ENCODE peak calls at places on chromosome 11, in eight cellular contexts. G, B, J, E, V, H, L and O are unnamed samples.

GRCh38 chr11:62444271-62444833 is 25.5 kb downstream of the SCGB1A1 start:
- DNase-seq in G (peak), B (peak), J (peak), E (peak), V (no peak), H (peak), L (no peak), O (no peak)

GRCh38 chr11:108199446-108200321 is 22.8 kb downstream of the NPAT start:
- DNase-seq in G (no peak), B (no peak), J (no peak), E (no peak), V (no peak), H (peak), L (no peak), O (peak)

GRCh38 chr11:73156114-73156513 is 14.0 kb upstream of the FCHSD2 start:
- DNase-seq in G (no peak), B (no peak), J (no peak), E (no peak), V (no peak), H (no peak), L (no peak), O (no peak)

GRCh38 chr11:67022341-67022933 is 497 bp upstream of the SYT12 start:
- DNase-seq in G (peak), B (no peak), J (no peak), E (no peak), V (no peak), H (no peak), L (no peak), O (no peak)

GRCh38 chr11:73907191-73907590 is 30.4 kb downstream of the PAAF1 start:
- DNase-seq in G (no peak), B (no peak), J (no peak), E (no peak), V (no peak), H (no peak), L (no peak), O (no peak)

GRCh38 chr11:117823294-117823940 is 1.1 kb downstream of the FXYD2 start:
- DNase-seq in G (no peak), B (no peak), J (peak), E (peak), V (no peak), H (no peak), L (peak), O (no peak)

GRCh38 chr11:80163011-80163410 is 722.2 kb upstream of the TENM4 start:
- DNase-seq in G (no peak), B (no peak), J (no peak), E (no peak), V (no peak), H (no peak), L (no peak), O (no peak)

GRCh38 chr11:61966673-61967176 is 709 bp downstream of the FTH1 start:
- DNase-seq in G (peak), B (peak), J (peak), E (peak), V (no peak), H (no peak), L (peak), O (no peak)

GRCh38 chr11:61814958-61815789 is 1.6 kb downstream of the FADS1 start:
- DNase-seq in G (peak), B (peak), J (peak), E (peak), V (peak), H (no peak), L (no peak), O (peak)

GRCh38 chr11:120612363-120613263 is 101.1 kb downstream of the GRIK4 start:
- DNase-seq in G (peak), B (no peak), J (no peak), E (peak), V (no peak), H (no peak), L (peak), O (no peak)

GRCh38 chr11:43825217-43825816 is 55.3 kb upstream of the ALKBH3 start:
- DNase-seq in G (no peak), B (no peak), J (no peak), E (peak), V (no peak), H (no peak), L (peak), O (no peak)

GRCh38 chr11:2923446-2924375 is 5.5 kb downstream of the PHLDA2 start:
- DNase-seq in G (no peak), B (no peak), J (no peak), E (no peak), V (no peak), H (no peak), L (no peak), O (no peak)

GRCh38 chr11:118918128-118918685 is 7.5 kb downstream of the BCL9L start:
- DNase-seq in G (peak), B (peak), J (peak), E (peak), V (no peak), H (no peak), L (no peak), O (no peak)

GRCh38 chr11:74141274-74141695 is 29.5 kb downstream of the C2CD3 start:
- DNase-seq in G (no peak), B (no peak), J (no peak), E (peak), V (no peak), H (no peak), L (no peak), O (no peak)

GRCh38 chr11:102592634-102593581 is 32.2 kb downstream of the MMP20 start:
- DNase-seq in G (no peak), B (no peak), J (no peak), E (peak), V (no peak), H (no peak), L (peak), O (no peak)

GRCh38 chr11:17257200-17257599 is 19.3 kb upstream of the NUCB2 start:
- DNase-seq in G (no peak), B (no peak), J (no peak), E (no peak), V (no peak), H (no peak), L (no peak), O (no peak)

GRCh38 chr11:111359223-111360149 is 19.6 kb downstream of the POU2AF1 start:
- DNase-seq in G (no peak), B (no peak), J (no peak), E (no peak), V (no peak), H (no peak), L (peak), O (no peak)

GRCh38 chr11:100918551-100919500 is 210.8 kb downstream of the PGR start:
- DNase-seq in G (peak), B (no peak), J (no peak), E (no peak), V (no peak), H (no peak), L (no peak), O (no peak)

GRCh38 chr11:10550503-10550902 is 9.5 kb upstream of the RNF141 start:
- DNase-seq in G (no peak), B (no peak), J (no peak), E (peak), V (no peak), H (no peak), L (no peak), O (no peak)

GRCh38 chr11:34243620-34244493 is 114.0 kb downstream of the ABTB2 start:
- DNase-seq in G (peak), B (no peak), J (no peak), E (no peak), V (no peak), H (no peak), L (no peak), O (no peak)

GRCh38 chr11:59705281-59705680 is 8.4 kb downstream of the OR10V1 start:
- DNase-seq in G (no peak), B (no peak), J (no peak), E (no peak), V (no peak), H (no peak), L (no peak), O (no peak)

GRCh38 chr11:57203359-57203758 is 21.6 kb downstream of the LRRC55 start:
- DNase-seq in G (peak), B (no peak), J (no peak), E (peak), V (no peak), H (no peak), L (no peak), O (no peak)

GRCh38 chr11:9665749-9666148 is 1.9 kb downstream of the SWAP70 start:
- DNase-seq in G (no peak), B (no peak), J (no peak), E (no peak), V (no peak), H (no peak), L (no peak), O (no peak)

GRCh38 chr11:116294630-116295029 is 478.2 kb downstream of the BUD13 start:
- DNase-seq in G (no peak), B (no peak), J (no peak), E (peak), V (no peak), H (no peak), L (no peak), O (no peak)

GRCh38 chr11:7444582-7444981 is 40.7 kb upstream of the OLFML1 start:
- DNase-seq in G (no peak), B (no peak), J (no peak), E (no peak), V (no peak), H (no peak), L (no peak), O (no peak)

GRCh38 chr11:95359756-95360155 is 128.8 kb upstream of the SESN3 start:
- DNase-seq in G (no peak), B (no peak), J (no peak), E (no peak), V (no peak), H (no peak), L (no peak), O (no peak)

GRCh38 chr11:89235121-89235520 is 57.4 kb downstream of the TYR start:
- DNase-seq in G (no peak), B (no peak), J (no peak), E (no peak), V (no peak), H (no peak), L (no peak), O (no peak)

GRCh38 chr11:118705796-118706545 is 26.5 kb upstream of the TREH start:
- DNase-seq in G (no peak), B (no peak), J (no peak), E (no peak), V (no peak), H (no peak), L (no peak), O (no peak)

GRCh38 chr11:82874646-82875523 is 25.3 kb downstream of the PRCP start:
- DNase-seq in G (no peak), B (no peak), J (no peak), E (no peak), V (no peak), H (no peak), L (no peak), O (no peak)